ENCODE peak calls at places on chromosomes 13 and 19, in eight cellular contexts. L is activated CD4-positive, alpha-beta T cell treated with anti-CD3 and anti-CD28 coated beads for 1 hour; H is right lobe of liver; U is hypothalamus; Z is stimulated activated CD8-positive, alpha-beta memory T cell treated with anti-CD3 and anti-CD28 coated beads, Interleukin-7, amount 100 ng/mL, for 1 hour; D is COR-L47; Q is stimulated activated CD4-positive, alpha-beta T cell treated with anti-CD3 and anti-CD28 coated beads, Interleukin-15, amount 100 ng/mL, for 48 hours; N is T follicular helper cell. E is an unnamed sample.

GRCh38 chr19:41959056-41960053 is at the start of gene RABAC1:
- DNase-seq in L (peak), H (peak), U (peak), Z (peak), D (peak), Q (peak), N (peak), E (peak)

GRCh38 chr19:31461814-31462539 is 112.7 kb upstream of the TSHZ3 start:
- DNase-seq in L (no peak), H (no peak), U (no peak), Z (no peak), D (no peak), Q (no peak), N (no peak), E (no peak)

GRCh38 chr13:106099765-106100164 is 435.7 kb downstream of the EFNB2 start:
- DNase-seq in L (no peak), H (no peak), U (no peak), Z (no peak), D (no peak), Q (no peak), N (no peak), E (no peak)

GRCh38 chr19:47028372-47028672 is 8.7 kb downstream of the NPAS1 start:
- DNase-seq in L (no peak), H (no peak), U (no peak), Z (no peak), D (peak), Q (no peak), N (no peak), E (no peak)

GRCh38 chr13:54733639-54734038 is 1705.0 kb downstream of the OLFM4 start:
- DNase-seq in L (no peak), H (no peak), U (no peak), Z (no peak), D (no peak), Q (no peak), N (no peak), E (no peak)

GRCh38 chr13:100330662-100331061 is 241.8 kb downstream of the PCCA start:
- DNase-seq in L (no peak), H (no peak), U (no peak), Z (no peak), D (no peak), Q (no peak), N (no peak), E (no peak)

GRCh38 chr13:113245858-113246791 is 36.7 kb downstream of the CUL4A start:
- DNase-seq in L (no peak), H (no peak), U (no peak), Z (no peak), D (no peak), Q (no peak), N (no peak), E (peak)

GRCh38 chr13:98719527-98720250 is 32.8 kb downstream of the SLC15A1 start:
- DNase-seq in L (no peak), H (no peak), U (no peak), Z (no peak), D (no peak), Q (no peak), N (no peak), E (no peak)

GRCh38 chr13:90049989-90050671 is 1297.4 kb upstream of the MIR17HG start:
- DNase-seq in L (no peak), H (no peak), U (no peak), Z (no peak), D (no peak), Q (no peak), N (no peak), E (no peak)

GRCh38 chr13:98285852-98286594 is 109.0 kb upstream of the RNF113B start:
- DNase-seq in L (no peak), H (no peak), U (no peak), Z (no peak), D (no peak), Q (no peak), N (no peak), E (no peak)

GRCh38 chr19:45824041-45824471 is 8.9 kb upstream of the RSPH6A start:
- DNase-seq in L (no peak), H (no peak), U (no peak), Z (no peak), D (peak), Q (no peak), N (no peak), E (peak)

GRCh38 chr19:29727906-29728305 is 12.8 kb upstream of the C19orf12 start:
- DNase-seq in L (no peak), H (no peak), U (no peak), Z (no peak), D (no peak), Q (no peak), N (no peak), E (no peak)

GRCh38 chr19:49746206-49746958 is 16.7 kb downstream of the TSKS start:
- DNase-seq in L (peak), H (peak), U (no peak), Z (no peak), D (no peak), Q (peak), N (peak), E (peak)

GRCh38 chr19:33350538-33351309 is 22.8 kb upstream of the CEBPG start:
- DNase-seq in L (no peak), H (no peak), U (no peak), Z (no peak), D (no peak), Q (no peak), N (no peak), E (no peak)